ENCODE peak calls at places on chromosomes 12 and 14, in four cellular contexts. One of them, this sample, is unnamed.

GRCh38 chr12:67042697-67043131 is 226.4 kb upstream of the CAND1 start:
- DNase-seq in HepG2: no peak
- DNase-seq in K562: no peak
- DNase-seq in GM12878: no peak
- DNase-seq in this sample: peak; percentile 37

GRCh38 chr12:121799175-121799841 is 4.5 kb upstream of the SETD1B start:
- DNase-seq in GM12878: no peak
- DNase-seq in HepG2: peak; percentile 77
- DNase-seq in K562: peak; percentile 59
- DNase-seq in this sample: peak; percentile 61

GRCh38 chr12:117724545-117724944 is 244.2 kb downstream of the KSR2 start:
- DNase-seq in GM12878: no peak
- DNase-seq in K562: no peak
- DNase-seq in HepG2: no peak
- DNase-seq in this sample: no peak

GRCh38 chr14:99201351-99202073 is 70.5 kb downstream of the BCL11B start:
- DNase-seq in HepG2: no peak
- DNase-seq in GM12878: no peak
- DNase-seq in K562: peak; percentile 7
- DNase-seq in this sample: peak; percentile 24

GRCh38 chr14:74526854-74527585 is 33.5 kb downstream of the ISCA2 start:
- DNase-seq in HepG2: no peak
- DNase-seq in K562: no peak
- DNase-seq in GM12878: no peak
- DNase-seq in this sample: no peak

GRCh38 chr12:52207895-52208294 is 16.1 kb upstream of the KRT80 start:
- DNase-seq in K562: no peak
- DNase-seq in GM12878: no peak
- DNase-seq in HepG2: no peak
- DNase-seq in this sample: no peak

GRCh38 chr14:78222746-78223145 is 52.6 kb downstream of the NRXN3 start:
- DNase-seq in GM12878: no peak
- DNase-seq in K562: no peak
- DNase-seq in HepG2: no peak
- DNase-seq in this sample: no peak

GRCh38 chr12:131829351-131829794 is 1.2 kb downstream of the MMP17 start:
- DNase-seq in GM12878: no peak
- DNase-seq in HepG2: no peak
- DNase-seq in K562: no peak
- DNase-seq in this sample: no peak

GRCh38 chr12:46825526-46826414 is at the start of gene SLC38A4:
- DNase-seq in K562: no peak
- DNase-seq in GM12878: no peak
- DNase-seq in HepG2: peak; percentile 40
- DNase-seq in this sample: peak; percentile 57

GRCh38 chr12:117518594-117519270 is 157.3 kb upstream of the NOS1 start:
- DNase-seq in K562: no peak
- DNase-seq in GM12878: no peak
- DNase-seq in HepG2: peak; percentile 88
- DNase-seq in this sample: no peak

GRCh38 chr12:46133751-46134150 is 135.1 kb downstream of the SLC38A1 start:
- DNase-seq in K562: no peak
- DNase-seq in HepG2: no peak
- DNase-seq in GM12878: no peak
- DNase-seq in this sample: no peak

GRCh38 chr14:22812744-22813143 is 2.5 kb downstream of the SLC7A7 start:
- DNase-seq in GM12878: no peak
- DNase-seq in HepG2: no peak
- DNase-seq in K562: no peak
- DNase-seq in this sample: no peak

GRCh38 chr14:69357544-69358200 is 40.4 kb downstream of the ERH start:
- DNase-seq in GM12878: no peak
- DNase-seq in HepG2: no peak
- DNase-seq in K562: no peak
- DNase-seq in this sample: no peak

GRCh38 chr14:32087173-32087861 is 10.2 kb downstream of the ARHGAP5 start:
- DNase-seq in GM12878: no peak
- DNase-seq in HepG2: peak; percentile 73
- DNase-seq in K562: peak; percentile 8
- DNase-seq in this sample: peak; percentile 32

GRCh38 chr12:11746940-11747716 is 97.7 kb downstream of the ETV6 start:
- DNase-seq in K562: no peak
- DNase-seq in HepG2: no peak
- DNase-seq in GM12878: no peak
- DNase-seq in this sample: no peak

GRCh38 chr14:64266206-64266605 is 28.0 kb downstream of the ESR2 start:
- DNase-seq in HepG2: no peak
- DNase-seq in GM12878: no peak
- DNase-seq in K562: no peak
- DNase-seq in this sample: no peak

GRCh38 chr12:80121661-80122060 is 22.3 kb downstream of the OTOGL start:
- DNase-seq in GM12878: no peak
- DNase-seq in K562: no peak
- DNase-seq in HepG2: no peak
- DNase-seq in this sample: no peak

DNA sequence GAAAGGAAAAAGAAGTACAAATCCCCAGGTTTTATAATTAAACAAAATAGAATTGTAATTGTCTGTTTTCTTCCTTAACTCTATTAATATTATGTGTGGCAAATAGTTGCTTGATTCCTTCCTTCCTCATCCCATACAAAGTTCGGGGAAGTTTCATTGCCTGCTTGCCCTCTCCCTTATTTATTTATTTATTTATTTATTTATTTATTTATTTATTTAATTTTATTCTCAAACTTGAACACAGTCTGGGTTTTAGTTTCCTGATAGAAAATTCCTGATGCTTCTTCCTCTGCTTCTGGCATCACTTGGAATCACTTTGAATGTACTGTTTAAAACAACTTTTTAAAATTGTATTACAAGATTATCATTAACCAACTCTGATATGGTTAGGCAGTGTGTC is 145.8 kb upstream of the SOX5 start:
- DNase-seq in K562: no peak
- DNase-seq in GM12878: no peak
- DNase-seq in HepG2: no peak
- DNase-seq in this sample: no peak
- TF ChIP-seq TARDBP in K562: no peak
- TF ChIP-seq TARDBP in GM12878: no peak
- TF ChIP-seq TARDBP in HepG2: no peak
- TF ChIP-seq TARDBP in this sample: no peak

GRCh38 chr12:39178837-39179236 is 264.1 kb downstream of the KIF21A start:
- DNase-seq in HepG2: no peak
- DNase-seq in K562: no peak
- DNase-seq in GM12878: no peak
- DNase-seq in this sample: no peak

GRCh38 chr12:39173689-39174088 is 268.3 kb upstream of the CPNE8 start:
- DNase-seq in GM12878: no peak
- DNase-seq in HepG2: no peak
- DNase-seq in K562: no peak
- DNase-seq in this sample: no peak

DNA sequence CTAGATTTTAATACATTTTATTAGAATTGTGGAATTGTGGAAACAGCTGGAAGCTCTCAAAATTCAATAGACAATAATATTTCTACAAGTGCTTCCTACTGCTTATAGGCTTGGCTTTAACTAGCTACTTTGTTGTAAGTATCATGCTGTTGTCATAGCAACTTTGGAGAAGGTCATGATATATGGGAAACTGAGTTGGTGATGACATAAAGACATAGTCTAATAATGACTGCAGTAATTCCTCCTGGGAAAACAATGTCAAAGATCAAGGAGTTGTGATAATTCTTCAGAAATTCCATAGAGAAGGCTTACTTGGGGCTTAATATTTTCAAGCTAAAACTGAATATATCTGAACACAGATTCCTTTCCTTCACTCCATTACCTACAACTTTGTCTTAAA is 266.5 kb downstream of the KIF21A start:
- DNase-seq in HepG2: no peak
- DNase-seq in K562: no peak
- DNase-seq in GM12878: no peak
- DNase-seq in this sample: no peak
- TF ChIP-seq TARDBP in HepG2: no peak
- TF ChIP-seq TARDBP in K562: no peak
- TF ChIP-seq TARDBP in GM12878: no peak
- TF ChIP-seq TARDBP in this sample: no peak

DNA sequence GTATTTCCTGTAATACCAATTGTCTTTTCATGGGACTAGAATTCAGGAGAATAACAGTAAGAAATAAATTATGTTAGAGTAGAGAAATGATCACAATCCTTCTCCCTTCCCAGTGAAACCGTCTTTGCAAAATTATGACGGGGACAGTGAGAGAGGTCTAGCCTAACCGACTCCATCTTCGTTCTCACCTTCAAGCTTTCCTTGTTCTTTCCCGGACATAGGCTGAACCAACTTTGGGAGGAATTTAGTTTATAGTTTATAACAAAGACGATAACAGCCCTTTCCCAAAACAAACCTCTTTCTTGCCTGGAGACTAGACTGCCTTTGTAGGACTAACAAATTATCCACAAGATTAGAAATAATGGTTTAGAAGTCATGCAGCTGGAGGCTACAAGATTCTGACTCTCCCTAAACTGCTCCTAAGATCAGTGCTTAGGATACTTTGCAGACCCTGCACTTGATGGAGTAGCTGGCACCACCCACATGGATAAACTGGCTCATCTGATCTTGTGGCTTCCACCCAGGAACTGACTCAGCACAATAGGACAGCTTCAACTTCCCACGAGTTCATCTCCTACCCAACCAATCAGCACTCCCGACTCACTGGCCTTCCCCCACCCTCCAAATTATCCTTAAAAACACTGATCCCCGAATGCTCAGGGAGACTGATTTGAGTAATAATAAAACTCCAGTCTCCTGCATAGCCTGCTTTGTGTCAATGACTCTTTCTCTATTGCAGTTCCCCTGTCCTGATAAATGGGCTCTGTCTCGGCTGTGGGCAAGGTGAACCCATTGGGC is 521.2 kb upstream of the TBX3 start:
- DNase-seq in K562: no peak
- DNase-seq in HepG2: no peak
- DNase-seq in GM12878: no peak
- DNase-seq in this sample: no peak
- TF ChIP-seq TARDBP in K562: no peak
- TF ChIP-seq TARDBP in HepG2: no peak
- TF ChIP-seq TARDBP in GM12878: no peak
- TF ChIP-seq TARDBP in this sample: no peak

DNA sequence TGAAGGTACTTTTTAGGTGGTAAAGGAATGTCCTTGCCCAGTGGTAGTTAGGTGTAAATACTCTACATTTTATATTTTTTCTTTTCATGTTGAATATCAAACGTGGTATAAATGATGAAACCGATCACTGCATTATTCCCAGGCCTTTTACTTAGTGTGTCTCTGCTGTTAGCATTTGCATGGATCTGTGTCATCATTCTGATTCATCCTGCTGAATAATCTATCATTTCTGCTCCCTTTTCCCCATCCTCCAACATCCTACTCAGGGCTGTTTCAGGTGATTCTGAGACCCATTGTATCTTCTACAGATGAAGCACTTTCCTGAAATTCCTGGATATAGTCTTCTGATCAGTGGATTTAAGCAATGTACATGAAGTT is 61.0 kb upstream of the PTHLH start:
- DNase-seq in HepG2: no peak
- DNase-seq in K562: no peak
- DNase-seq in GM12878: no peak
- DNase-seq in this sample: no peak
- TF ChIP-seq TARDBP in HepG2: no peak
- TF ChIP-seq TARDBP in K562: no peak
- TF ChIP-seq TARDBP in GM12878: no peak
- TF ChIP-seq TARDBP in this sample: no peak

DNA sequence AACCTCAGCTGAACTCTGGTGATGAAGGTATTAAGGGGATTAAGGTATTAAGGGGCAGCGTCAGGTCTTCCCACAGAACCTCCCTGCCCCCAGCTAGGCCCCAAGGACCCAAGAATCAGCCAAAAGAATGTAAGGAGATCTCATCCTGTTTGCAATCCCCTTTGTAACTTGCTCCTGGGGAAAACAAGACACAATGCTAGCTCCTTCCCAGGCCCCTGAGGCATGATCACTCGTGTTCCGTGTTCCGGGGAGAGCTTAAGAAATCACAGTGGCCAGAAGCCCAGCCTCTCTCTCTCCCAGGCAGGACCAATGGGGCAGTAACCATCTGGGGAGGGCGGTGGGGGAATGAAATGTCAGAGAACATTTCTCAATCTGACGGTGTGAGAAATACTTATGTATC is 33.2 kb downstream of the PIGH start:
- DNase-seq in K562: no peak
- DNase-seq in HepG2: no peak
- DNase-seq in GM12878: no peak
- DNase-seq in this sample: no peak
- TF ChIP-seq TARDBP in K562: no peak
- TF ChIP-seq TARDBP in HepG2: no peak
- TF ChIP-seq TARDBP in GM12878: no peak
- TF ChIP-seq TARDBP in this sample: no peak

GRCh38 chr14:40368314-40368713 is 936.1 kb upstream of the FBXO33 start:
- DNase-seq in HepG2: no peak
- DNase-seq in K562: no peak
- DNase-seq in GM12878: no peak
- DNase-seq in this sample: no peak
- TF ChIP-seq TARDBP in HepG2: no peak
- TF ChIP-seq TARDBP in K562: no peak
- TF ChIP-seq TARDBP in GM12878: no peak
- TF ChIP-seq TARDBP in this sample: no peak

This sample was measured in HEK293T.